ENCODE peak calls at places on chromosomes 11 and 22, in seven cellular contexts. D, U, W, Z, F, S and H are unnamed samples.

GRCh38 chr11:12818333-12819015 is 144.3 kb downstream of the TEAD1 start:
- DNase-seq in D (peak), U (no peak), W (no peak), Z (peak), F (no peak), S (no peak), H (no peak)

GRCh38 chr11:115266066-115266465 is 238.1 kb downstream of the CADM1 start:
- DNase-seq in D (no peak), U (no peak), W (no peak), Z (no peak), F (no peak), S (no peak), H (no peak)

GRCh38 chr11:62974848-62975522 is 9.8 kb downstream of the SLC22A6 start:
- DNase-seq in D (peak), U (peak), W (no peak), Z (peak), F (no peak), S (peak), H (no peak)

GRCh38 chr11:28636033-28636432 is 527.8 kb downstream of the METTL15 start:
- DNase-seq in D (no peak), U (no peak), W (no peak), Z (no peak), F (no peak), S (no peak), H (no peak)

GRCh38 chr11:59562292-59562691 is 51.0 kb downstream of the OR4D9 start:
- DNase-seq in D (no peak), U (no peak), W (no peak), Z (no peak), F (no peak), S (no peak), H (no peak)

GRCh38 chr11:123085497-123085896 is 23.6 kb upstream of the HSPA8 start:
- DNase-seq in D (no peak), U (no peak), W (no peak), Z (no peak), F (no peak), S (no peak), H (no peak)

GRCh38 chr11:119780264-119780953 is 51.4 kb upstream of the NECTIN1 start:
- DNase-seq in D (no peak), U (no peak), W (no peak), Z (no peak), F (no peak), S (no peak), H (no peak)

GRCh38 chr11:134666273-134667174 is 254.5 kb upstream of the B3GAT1 start:
- DNase-seq in D (no peak), U (no peak), W (no peak), Z (no peak), F (no peak), S (no peak), H (no peak)

GRCh38 chr11:121535122-121535796 is 82.5 kb upstream of the SORL1-AS1 start:
- DNase-seq in D (no peak), U (no peak), W (no peak), Z (no peak), F (no peak), S (no peak), H (no peak)

GRCh38 chr11:70568504-70569172 is 170.3 kb downstream of the CTTN start:
- DNase-seq in D (peak), U (no peak), W (no peak), Z (peak), F (no peak), S (peak), H (no peak)

GRCh38 chr22:39306456-39307361 is 12.7 kb downstream of the RPL3 start:
- DNase-seq in D (no peak), U (peak), W (no peak), Z (peak), F (peak), S (peak), H (peak)

GRCh38 chr11:21888814-21889213 is 304.1 kb upstream of the ANO5 start:
- DNase-seq in D (no peak), U (peak), W (peak), Z (peak), F (no peak), S (no peak), H (no peak)

GRCh38 chr11:114891911-114892310 is 213.6 kb downstream of the NXPE2 start:
- DNase-seq in D (no peak), U (no peak), W (no peak), Z (no peak), F (no peak), S (no peak), H (no peak)

GRCh38 chr22:27986937-27987336 is 67.9 kb upstream of the PITPNB start:
- DNase-seq in D (no peak), U (no peak), W (no peak), Z (no peak), F (no peak), S (no peak), H (no peak)

GRCh38 chr22:41995211-41995610 is 3.4 kb upstream of the WBP2NL start:
- DNase-seq in D (no peak), U (no peak), W (no peak), Z (no peak), F (peak), S (no peak), H (no peak)

GRCh38 chr11:111910637-111911562 is 670 bp downstream of the CRYAB start:
- DNase-seq in D (no peak), U (no peak), W (no peak), Z (no peak), F (no peak), S (no peak), H (no peak)

GRCh38 chr11:11662578-11662977 is 40.8 kb upstream of the GALNT18 start:
- DNase-seq in D (no peak), U (no peak), W (no peak), Z (no peak), F (no peak), S (no peak), H (no peak)

GRCh38 chr11:11661356-11662040 is 39.7 kb upstream of the GALNT18 start:
- DNase-seq in D (no peak), U (no peak), W (no peak), Z (no peak), F (no peak), S (peak), H (no peak)

GRCh38 chr11:11657101-11657935 is 35.5 kb upstream of the GALNT18 start:
- DNase-seq in D (no peak), U (no peak), W (no peak), Z (no peak), F (no peak), S (no peak), H (no peak)

GRCh38 chr11:11660351-11660750 is 38.5 kb upstream of the GALNT18 start:
- DNase-seq in D (no peak), U (no peak), W (no peak), Z (no peak), F (no peak), S (no peak), H (no peak)

GRCh38 chr11:11659567-11660341 is 37.9 kb upstream of the GALNT18 start:
- DNase-seq in D (no peak), U (peak), W (no peak), Z (no peak), F (no peak), S (no peak), H (no peak)
- TF ChIP-seq CTCF in D (no peak), U (no peak), W (no peak), Z (no peak), F (peak), S (no peak), H (peak)

GRCh38 chr11:64038500-64038899 is 2.8 kb downstream of the FLRT1 start:
- DNase-seq in D (no peak), U (no peak), W (no peak), Z (no peak), F (no peak), S (no peak), H (no peak)

GRCh38 chr11:64042301-64042700 is 6.6 kb downstream of the FLRT1 start:
- DNase-seq in D (no peak), U (no peak), W (no peak), Z (no peak), F (no peak), S (no peak), H (no peak)

GRCh38 chr11:64041846-64042245 is 6.1 kb downstream of the FLRT1 start:
- DNase-seq in D (no peak), U (no peak), W (no peak), Z (no peak), F (no peak), S (no peak), H (no peak)

GRCh38 chr11:64039012-64039665 is 3.4 kb downstream of the FLRT1 start:
- DNase-seq in D (no peak), U (no peak), W (no peak), Z (no peak), F (no peak), S (no peak), H (no peak)

DNA sequence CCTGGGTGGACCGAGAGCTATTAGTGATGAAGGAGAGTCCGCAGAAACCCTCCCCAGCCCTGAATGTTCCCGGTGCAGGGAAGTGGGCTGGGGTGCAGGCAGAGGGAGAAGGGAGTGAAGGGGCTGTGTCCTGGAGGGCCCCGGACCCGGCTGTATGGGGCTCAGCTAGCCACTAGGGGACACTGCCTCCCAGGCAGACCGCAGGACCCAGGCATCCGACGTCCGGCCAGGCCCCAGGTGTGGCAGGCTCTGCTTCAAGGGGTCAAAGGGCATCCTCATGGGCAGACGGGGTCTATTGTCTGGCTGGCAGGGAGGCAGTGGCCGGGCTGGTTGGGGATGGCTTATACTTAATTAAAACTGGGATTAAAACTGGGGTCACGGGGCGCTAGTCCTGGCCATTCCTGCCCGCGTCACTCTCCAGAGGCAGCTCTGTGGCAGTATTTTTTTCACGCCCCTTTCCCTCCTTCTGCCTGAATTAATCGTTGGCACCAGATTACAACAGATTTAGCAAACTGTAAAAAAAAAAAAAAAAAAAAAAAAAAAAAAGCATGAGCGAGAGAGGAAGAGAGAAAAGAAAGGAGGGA is 5.0 kb downstream of the FLRT1 start:
- DNase-seq in D (no peak), U (peak), W (no peak), Z (no peak), F (no peak), S (peak), H (peak)
- TF ChIP-seq CTCF in D (peak), U (peak), W (no peak), Z (peak), F (no peak), S (peak), H (peak)

GRCh38 chr11:75374646-75375045 is 23.2 kb upstream of the ARRB1 start:
- DNase-seq in D (no peak), U (no peak), W (no peak), Z (no peak), F (no peak), S (no peak), H (no peak)

GRCh38 chr11:75380245-75380644 is 19.1 kb upstream of the RPS3 start:
- DNase-seq in D (no peak), U (no peak), W (no peak), Z (no peak), F (no peak), S (no peak), H (no peak)

GRCh38 chr11:75375626-75376025 is 23.7 kb upstream of the RPS3 start:
- DNase-seq in D (no peak), U (no peak), W (no peak), Z (no peak), F (no peak), S (no peak), H (no peak)

GRCh38 chr11:75371930-75372876 is 20.7 kb upstream of the ARRB1 start:
- DNase-seq in D (peak), U (no peak), W (no peak), Z (peak), F (no peak), S (no peak), H (no peak)

DNA sequence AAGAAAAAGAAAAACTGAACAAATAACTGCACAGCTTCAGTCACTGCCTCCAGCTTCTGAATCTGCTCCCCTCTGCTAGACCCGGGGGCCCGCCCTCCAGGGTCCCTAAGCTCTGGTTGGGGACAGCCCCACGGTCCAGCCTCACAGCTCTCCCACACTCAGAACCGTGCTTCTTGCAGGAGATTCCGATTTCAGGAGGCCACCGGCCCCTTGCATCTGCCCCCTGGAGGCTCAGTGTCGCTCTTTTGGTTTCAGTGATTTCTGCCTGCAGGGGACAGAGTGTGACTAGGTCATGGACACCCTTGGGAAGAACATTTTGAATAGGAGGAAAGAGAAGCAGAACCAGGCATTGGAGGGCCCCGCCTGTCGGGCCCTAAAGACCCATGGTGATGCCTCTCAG is 23.1 kb upstream of the RPS3 start:
- DNase-seq in D (no peak), U (peak), W (no peak), Z (no peak), F (no peak), S (peak), H (no peak)
- TF ChIP-seq CTCF in D (peak), U (peak), W (no peak), Z (no peak), F (no peak), S (no peak), H (no peak)

GRCh38 chr11:86459002-86459385 is 84.3 kb downstream of the CCDC81 start:
- DNase-seq in D (peak), U (no peak), W (no peak), Z (peak), F (no peak), S (no peak), H (no peak)

GRCh38 chr11:86449993-86450629 is 75.4 kb downstream of the CCDC81 start:
- DNase-seq in D (no peak), U (peak), W (no peak), Z (no peak), F (no peak), S (no peak), H (no peak)

GRCh38 chr11:86458294-86459001 is 83.8 kb downstream of the CCDC81 start:
- DNase-seq in D (peak), U (no peak), W (no peak), Z (no peak), F (no peak), S (no peak), H (no peak)

GRCh38 chr11:86456075-86456939 is 81.6 kb downstream of the CCDC81 start:
- DNase-seq in D (peak), U (peak), W (peak), Z (peak), F (peak), S (peak), H (peak)

DNA sequence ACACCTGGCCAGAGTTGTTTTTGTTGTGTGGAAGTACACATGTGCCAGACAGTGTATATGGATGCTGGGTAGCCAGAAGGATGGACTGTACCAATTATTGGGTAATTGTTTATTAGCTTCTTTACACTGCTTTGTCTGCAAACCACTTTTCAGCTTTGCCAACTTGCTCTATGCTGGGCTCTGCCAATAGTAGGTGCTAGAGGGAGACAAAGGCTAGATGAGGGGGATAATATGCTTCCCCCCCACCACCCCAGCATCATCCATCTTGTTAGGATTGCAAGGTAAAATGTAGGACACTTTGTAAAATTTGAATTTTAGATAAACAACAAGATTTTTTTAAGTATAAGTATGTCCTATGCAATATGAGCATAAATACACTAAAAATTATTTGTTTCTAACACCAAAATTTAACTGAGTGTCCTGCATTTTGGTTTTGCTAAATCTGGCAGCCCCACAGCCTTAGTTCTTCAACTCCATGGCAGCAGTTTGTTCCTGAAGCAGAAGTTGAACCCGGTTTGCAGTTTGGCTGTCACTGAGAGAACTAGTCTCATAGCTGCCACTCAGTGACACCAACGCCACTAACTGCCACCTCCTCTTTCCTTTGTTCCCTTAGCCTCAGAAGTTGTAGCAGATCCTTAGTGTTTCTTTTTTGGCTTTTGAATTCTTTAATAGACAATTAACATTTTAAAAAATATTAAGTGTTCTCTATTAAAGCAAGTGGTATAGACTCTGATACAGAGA is 78.8 kb downstream of the CCDC81 start:
- DNase-seq in D (no peak), U (no peak), W (no peak), Z (no peak), F (no peak), S (no peak), H (no peak)
- TF ChIP-seq CTCF in D (no peak), U (peak), W (no peak), Z (no peak), F (no peak), S (no peak), H (no peak)

GRCh38 chr22:47369020-47369419 is 606.6 kb downstream of the TBC1D22A start:
- DNase-seq in D (no peak), U (no peak), W (no peak), Z (no peak), F (peak), S (no peak), H (no peak)

GRCh38 chr22:47367993-47368945 is 605.8 kb downstream of the TBC1D22A start:
- DNase-seq in D (no peak), U (no peak), W (no peak), Z (no peak), F (peak), S (no peak), H (no peak)

GRCh38 chr22:47369431-47370015 is 607.1 kb downstream of the TBC1D22A start:
- DNase-seq in D (no peak), U (no peak), W (no peak), Z (no peak), F (peak), S (no peak), H (no peak)

GRCh38 chr22:47367107-47367690 is 604.7 kb downstream of the TBC1D22A start:
- DNase-seq in D (no peak), U (no peak), W (no peak), Z (no peak), F (peak), S (no peak), H (no peak)

DNA sequence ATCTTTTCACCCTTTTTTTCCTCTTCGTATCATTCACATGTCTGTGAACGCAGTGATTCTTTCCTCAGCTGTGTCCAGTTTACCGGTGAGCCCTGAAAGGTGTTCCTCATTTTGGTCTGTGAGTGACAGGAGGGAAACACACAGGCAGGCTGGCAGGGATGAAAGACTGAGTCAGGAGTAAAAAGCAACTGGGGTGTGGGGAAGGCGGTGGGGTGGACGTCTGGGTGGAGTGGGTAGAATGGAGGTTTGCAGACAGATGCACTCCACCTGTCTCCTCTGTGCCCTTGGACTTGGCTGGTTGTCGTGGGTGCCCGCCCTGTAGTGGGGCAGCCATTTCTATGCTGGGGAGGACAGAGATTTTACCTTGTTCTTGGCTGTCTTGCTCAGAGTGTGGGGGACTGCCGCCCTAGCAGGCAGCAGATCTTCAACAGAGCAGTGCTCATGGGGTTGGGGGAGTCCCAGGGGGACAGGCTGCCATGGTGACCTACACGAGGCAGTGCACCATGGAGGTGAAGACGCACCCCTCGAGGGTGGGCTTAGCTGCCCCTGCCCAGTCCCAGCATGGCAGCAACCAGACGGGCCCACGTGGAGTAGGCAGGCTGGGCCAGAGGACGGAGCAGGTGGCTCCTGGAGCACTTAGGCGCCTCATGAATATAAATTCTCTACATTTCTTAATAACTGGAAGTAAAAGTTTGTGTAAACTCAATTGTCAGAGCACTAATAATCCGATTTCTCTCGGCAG is 603.7 kb downstream of the TBC1D22A start:
- DNase-seq in D (no peak), U (no peak), W (no peak), Z (no peak), F (peak), S (no peak), H (no peak)
- TF ChIP-seq CTCF in D (no peak), U (no peak), W (no peak), Z (no peak), F (no peak), S (no peak), H (no peak)